ENCODE peak calls at places on chromosome 15, in five cellular contexts. B is uterus, S is lung, R is heart right ventricle, T is left ventricle myocardium inferior. A is an unnamed sample.

GRCh38 chr15:73375755-73376305 is 7.1 kb upstream of the HCN4 start:
- DNase-seq in T (peak; percentile 42), R (no peak), B (no peak), S (no peak), A (no peak)

GRCh38 chr15:75167588-75168076 is 34.0 kb upstream of the C15orf39 start:
- DNase-seq in S (no peak), B (no peak), T (no peak), R (no peak), A (peak; percentile 84)

GRCh38 chr15:52803543-52804306 is 13.6 kb upstream of the ONECUT1 start:
- DNase-seq in S (no peak), R (no peak), B (no peak), T (no peak), A (no peak)

GRCh38 chr15:45572627-45573026 is 14.6 kb upstream of the BLOC1S6 start:
- DNase-seq in B (no peak), R (no peak), T (no peak), S (no peak), A (no peak)

GRCh38 chr15:29071193-29071906 is 185.6 kb downstream of the APBA2 start:
- DNase-seq in R (no peak), T (no peak), B (no peak), S (no peak), A (no peak)

GRCh38 chr15:83310521-83311456 is 26.3 kb upstream of the BNC1 start:
- DNase-seq in B (no peak), S (no peak), T (no peak), R (no peak), A (no peak)

GRCh38 chr15:33086500-33087141 is 107.9 kb downstream of the FMN1 start:
- DNase-seq in B (no peak), S (no peak), T (no peak), R (no peak), A (peak; percentile 49)

GRCh38 chr15:73927003-73927475 is 777 bp downstream of the LOXL1 start:
- DNase-seq in R (peak; percentile 74), B (peak; percentile 62), S (no peak), T (peak; percentile 72), A (no peak)

GRCh38 chr15:51904931-51905330 is 66.6 kb downstream of the LEO1 start:
- DNase-seq in S (no peak), B (no peak), T (no peak), R (no peak), A (no peak)

GRCh38 chr15:25693321-25694237 is 169.5 kb downstream of the ATP10A start:
- DNase-seq in S (no peak), T (peak; percentile 36), R (peak; percentile 54), B (peak; percentile 17), A (peak; percentile 14)

GRCh38 chr15:73440571-73440970 is 2.4 kb upstream of the REC114 start:
- DNase-seq in T (no peak), B (no peak), S (no peak), R (no peak), A (no peak)

GRCh38 chr15:90358124-90359033 is 6.3 kb downstream of the ZNF774 start:
- DNase-seq in R (no peak), S (no peak), B (no peak), T (no peak), A (peak; percentile 45)

GRCh38 chr15:100468265-100468664 is 60.5 kb downstream of the CERS3 start:
- DNase-seq in T (peak; percentile 17), B (peak; percentile 37), S (no peak), R (peak; percentile 39), A (peak; percentile 7)

GRCh38 chr15:62413147-62413546 is 248.1 kb upstream of the C2CD4B start:
- DNase-seq in R (no peak), B (peak; percentile 32), T (no peak), S (no peak), A (no peak)

GRCh38 chr15:61479601-61480000 is 250.5 kb upstream of the RORA start:
- DNase-seq in B (no peak), R (no peak), T (no peak), S (no peak), A (peak; percentile 16)

GRCh38 chr15:63052961-63053698 is 10.6 kb downstream of the TPM1 start:
- DNase-seq in T (peak; percentile 53), B (peak; percentile 67), S (no peak), R (peak; percentile 36), A (no peak)

GRCh38 chr15:88187195-88187594 is 69.3 kb downstream of the NTRK3 start:
- DNase-seq in R (no peak), T (no peak), S (no peak), B (peak; percentile 21), A (no peak)

GRCh38 chr15:100703671-100704070 is 101.3 kb downstream of the ASB7 start:
- DNase-seq in R (no peak), S (no peak), B (no peak), T (no peak), A (no peak)

GRCh38 chr15:90979582-90979981 is 14.8 kb downstream of the PRC1 start:
- DNase-seq in T (no peak), R (no peak), S (no peak), B (no peak), A (no peak)

GRCh38 chr15:60972301-60972700 is 256.8 kb downstream of the RORA start:
- DNase-seq in T (no peak), R (no peak), S (no peak), B (no peak), A (peak; percentile 89)

DNA sequence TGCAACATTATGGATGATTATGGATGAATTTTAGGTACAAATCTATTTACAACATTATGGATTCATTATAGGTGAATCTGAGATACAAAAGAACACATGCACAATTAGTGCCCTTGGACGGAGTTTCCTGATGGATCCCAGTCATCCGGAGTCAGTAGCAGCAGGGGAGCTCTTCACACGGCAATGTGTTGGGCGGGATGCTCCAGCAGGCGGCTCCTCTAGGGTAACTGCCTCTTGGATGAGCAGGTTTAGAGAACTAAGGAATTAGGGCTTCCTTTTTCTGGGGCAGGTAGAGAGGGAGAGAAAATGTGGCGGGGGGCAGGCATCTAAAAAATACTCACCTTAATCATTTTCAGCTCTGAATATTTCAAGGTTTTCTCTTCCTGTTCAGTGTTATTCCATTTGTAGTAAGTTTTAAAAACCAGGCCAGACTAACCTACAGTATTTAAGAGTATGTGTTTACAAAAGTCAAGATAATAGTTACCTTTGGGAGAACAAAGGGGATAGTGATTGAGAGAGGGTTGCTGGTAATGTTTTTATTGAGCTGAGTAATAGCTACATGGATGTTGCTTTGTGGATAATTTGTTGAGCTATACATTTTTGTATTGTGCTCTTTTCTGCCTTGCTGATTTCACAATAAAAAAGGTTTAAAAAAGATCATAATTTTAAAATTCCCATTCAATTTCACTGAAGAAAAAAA is 27.4 kb upstream of the GOLM2 start:
- DNase-seq in T (no peak), S (no peak), B (no peak), R (no peak), A (no peak)
- TF ChIP-seq CTCF in T (no peak), S (no peak), B (no peak), R (no peak), A (peak; percentile 16)

GRCh38 chr15:78925956-78926743 is 18.7 kb downstream of the CTSH start:
- DNase-seq in B (no peak), T (no peak), S (no peak), R (no peak), A (no peak)
- H3K27ac ChIP-seq in B (no peak overlapping the region), T (no peak overlapping the region), S (no peak overlapping the region), R (no peak overlapping the region), A (no peak overlapping the region)

DNA sequence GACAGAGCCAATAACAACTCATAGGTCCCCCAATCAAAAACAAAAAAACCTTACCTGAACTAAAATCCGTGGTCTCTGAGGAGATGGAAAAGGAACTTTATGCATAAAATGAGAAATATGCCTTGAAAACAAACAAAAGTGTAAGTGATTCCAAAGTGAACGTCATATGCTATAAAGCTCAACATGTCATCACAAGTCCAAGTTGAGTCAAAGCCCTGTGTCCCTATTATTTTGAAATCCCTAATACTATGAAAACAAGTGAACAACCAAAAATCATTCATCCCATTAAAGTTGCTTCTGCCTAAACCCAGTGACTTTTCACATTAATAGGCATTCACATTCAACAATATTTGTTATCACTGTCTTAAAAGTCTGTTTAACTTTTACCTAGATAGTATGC is 59.4 kb downstream of the DENND4A start:
- DNase-seq in R (no peak), B (no peak), S (no peak), T (no peak), A (no peak)
- H3K36me3 ChIP-seq in R (no peaks in the 10 kb centered on the region), B (no peaks in the 10 kb centered on the region), S (peaks cover 10% of the 10 kb centered on the region), T (peaks cover 53% of the 10 kb centered on the region), A (peaks cover 5% of the 10 kb centered on the region)

GRCh38 chr15:40852529-40852928 is 8.7 kb downstream of the SPINT1 start:
- DNase-seq in T (no peak), S (no peak), B (no peak), R (no peak), A (no peak)
- TF ChIP-seq CTCF in T (no peak), S (no peak), B (no peak), R (no peak), A (no peak)

GRCh38 chr15:93070901-93071300 is 18.1 kb downstream of the RGMA start:
- DNase-seq in B (no peak), R (no peak), S (no peak), T (no peak), A (no peak)
- H3K27ac ChIP-seq in B (peak overlapping the region; percentile 90), R (no peak overlapping the region), S (no peak overlapping the region), T (peak overlapping the region; percentile 89), A (no peak overlapping the region)

GRCh38 chr15:96972201-96972600 is 641.7 kb downstream of the NR2F2 start:
- DNase-seq in S (no peak), B (no peak), T (no peak), R (no peak), A (no peak)
- H3K36me3 ChIP-seq in S (no peaks in the 10 kb centered on the region), B (no peaks in the 10 kb centered on the region), T (no peaks in the 10 kb centered on the region), R (no peaks in the 10 kb centered on the region), A (no peaks in the 10 kb centered on the region)

GRCh38 chr15:57017024-57017423 is 98.6 kb downstream of the TCF12 start:
- DNase-seq in T (no peak), S (no peak), B (no peak), R (no peak), A (no peak)
- TF ChIP-seq CTCF in T (no peak), S (no peak), B (no peak), R (peak; percentile 11), A (peak; percentile 32)

DNA sequence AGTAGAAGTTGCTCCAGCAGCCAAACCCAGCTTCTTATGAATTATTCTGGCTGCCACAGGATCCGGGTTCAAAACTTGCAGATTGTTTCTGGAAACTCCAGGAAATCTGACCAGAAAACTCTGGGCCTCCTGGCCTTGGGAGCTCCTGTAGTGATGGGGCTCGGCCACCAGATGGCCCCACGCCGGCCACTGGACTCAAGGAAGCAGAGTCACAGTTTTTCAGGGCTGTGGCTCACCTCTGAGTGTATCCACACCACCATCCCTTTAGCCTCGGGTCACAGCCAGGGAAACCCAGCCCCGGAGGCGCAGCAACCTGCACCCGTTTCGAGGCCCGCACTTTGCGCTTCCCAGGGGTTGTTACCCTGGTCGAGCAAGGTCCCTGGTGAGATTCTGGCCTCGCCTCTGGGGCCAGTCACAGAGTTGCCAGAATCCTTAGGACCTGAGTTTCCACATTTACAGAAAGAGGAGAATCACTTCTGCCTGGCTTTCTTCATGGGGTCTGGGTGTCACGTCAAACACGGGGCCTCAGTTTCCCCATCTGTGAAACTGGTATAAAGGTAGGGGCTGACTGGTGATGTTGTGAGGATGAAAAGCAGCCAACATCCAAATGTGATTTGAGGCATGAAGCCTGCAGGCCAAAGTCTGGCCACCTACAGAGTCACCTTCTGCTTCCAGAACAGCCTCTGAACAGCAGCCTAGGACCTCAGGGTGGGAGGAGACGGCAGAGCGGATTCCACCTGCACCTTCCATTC is 53.5 kb upstream of the LCTL start:
- DNase-seq in S (peak; percentile 77), R (peak; percentile 78), T (peak; percentile 74), B (peak; percentile 77), A (peak; percentile 69)
- H3K27ac ChIP-seq in S (no peak overlapping the region), R (peak overlapping the region; percentile 64), T (peak overlapping the region; percentile 85), B (peak overlapping the region; percentile 21), A (no peak overlapping the region)

A was measured in brain microvascular endothelial cell.